ENCODE peak calls at places on chromosome 12, in five cellular contexts. U, N, Z, S and B are unnamed samples.

GRCh38 chr12:132130690-132131089 is 13.4 kb downstream of the DDX51 start:
- DNase-seq in U (peak; percentile 25), N (no peak), Z (no peak), S (no peak), B (no peak)

GRCh38 chr12:96886998-96887677 is 19.9 kb upstream of the NEDD1 start:
- DNase-seq in U (peak; percentile 43), N (peak; percentile 66), Z (no peak), S (no peak), B (peak; percentile 43)

GRCh38 chr12:130014485-130014807 is 110.6 kb upstream of the TMEM132D start:
- DNase-seq in U (peak; percentile 71), N (no peak), Z (no peak), S (peak; percentile 14), B (peak; percentile 57)

GRCh38 chr12:93740721-93741120 is 63.5 kb downstream of the CRADD start:
- DNase-seq in U (no peak), N (peak; percentile 6), Z (peak; percentile 31), S (no peak), B (no peak)

GRCh38 chr12:72273499-72273837 is 1.3 kb downstream of the TRHDE start:
- DNase-seq in U (no peak), N (no peak), Z (no peak), S (no peak), B (no peak)

GRCh38 chr12:27219693-27220056 is 24.4 kb upstream of the STK38L start:
- DNase-seq in U (no peak), N (no peak), Z (no peak), S (no peak), B (no peak)

GRCh38 chr12:48542300-48542928 is 17.0 kb downstream of the OR8S1 start:
- DNase-seq in U (peak; percentile 55), N (peak; percentile 31), Z (peak; percentile 19), S (peak; percentile 32), B (peak; percentile 58)

GRCh38 chr12:6607751-6608591 is 792 bp upstream of the CHD4 start:
- DNase-seq in U (peak; percentile 70), N (peak; percentile 25), Z (peak; percentile 52), S (no peak), B (peak; percentile 70)

GRCh38 chr12:61808856-61809255 is 451.3 kb upstream of the USP15 start:
- DNase-seq in U (no peak), N (no peak), Z (no peak), S (no peak), B (no peak)

GRCh38 chr12:120247621-120248030 is 17.9 kb downstream of the PXN start:
- DNase-seq in U (no peak), N (peak; percentile 77), Z (peak; percentile 87), S (no peak), B (no peak)

GRCh38 chr12:98838282-98838681 is 193.2 kb downstream of the APAF1 start:
- DNase-seq in U (no peak), N (peak; percentile 2), Z (no peak), S (no peak), B (peak; percentile 35)

GRCh38 chr12:96986883-96987523 is 79.9 kb downstream of the NEDD1 start:
- DNase-seq in U (no peak), N (peak; percentile 7), Z (peak; percentile 36), S (peak; percentile 48), B (peak; percentile 58)

GRCh38 chr12:106436183-106436582 is 78.6 kb downstream of the POLR3B start:
- DNase-seq in U (no peak), N (peak; percentile 3), Z (no peak), S (no peak), B (no peak)

GRCh38 chr12:110335481-110336045 is 54.5 kb downstream of the ATP2A2 start:
- DNase-seq in U (no peak), N (no peak), Z (no peak), S (no peak), B (peak; percentile 34)

DNA sequence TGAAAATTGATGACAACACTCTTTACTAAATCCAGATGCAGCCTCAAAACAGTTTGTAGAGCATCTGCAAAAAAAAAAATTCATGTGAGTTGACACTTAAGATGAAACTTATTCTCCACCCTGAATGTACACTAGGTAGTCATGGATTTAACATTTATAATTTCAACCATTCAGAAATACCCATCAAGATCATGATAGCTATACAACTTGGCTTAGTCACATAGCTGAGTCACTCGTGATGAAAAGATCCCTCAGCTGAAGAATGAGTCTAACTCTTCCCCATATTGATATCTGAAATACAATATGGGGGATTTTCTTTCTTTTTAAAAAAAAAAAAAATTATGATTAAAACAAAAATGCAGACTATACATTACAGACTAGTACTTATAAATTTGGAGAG is 104.8 kb upstream of the PLEKHG7 start:
- DNase-seq in U (no peak), N (peak; percentile 91), Z (peak; percentile 62), S (no peak), B (no peak)
- H3K4me1 ChIP-seq in U (no peaks in the 10 kb centered on the region), N (peaks cover 16% of the 10 kb centered on the region), Z (peaks cover 6% of the 10 kb centered on the region), S (peaks cover 2% of the 10 kb centered on the region), B (no peaks in the 10 kb centered on the region)

GRCh38 chr12:57750561-57751431 is 1.3 kb downstream of the CDK4 start:
- DNase-seq in U (no peak), N (peak; percentile 12), Z (no peak), S (no peak), B (no peak)
- H2BK5ac ChIP-seq in U (no peak overlapping the region), N (peak overlapping the region; percentile 79), Z (no peak overlapping the region), S (no peak overlapping the region), B (no peak overlapping the region)

DNA sequence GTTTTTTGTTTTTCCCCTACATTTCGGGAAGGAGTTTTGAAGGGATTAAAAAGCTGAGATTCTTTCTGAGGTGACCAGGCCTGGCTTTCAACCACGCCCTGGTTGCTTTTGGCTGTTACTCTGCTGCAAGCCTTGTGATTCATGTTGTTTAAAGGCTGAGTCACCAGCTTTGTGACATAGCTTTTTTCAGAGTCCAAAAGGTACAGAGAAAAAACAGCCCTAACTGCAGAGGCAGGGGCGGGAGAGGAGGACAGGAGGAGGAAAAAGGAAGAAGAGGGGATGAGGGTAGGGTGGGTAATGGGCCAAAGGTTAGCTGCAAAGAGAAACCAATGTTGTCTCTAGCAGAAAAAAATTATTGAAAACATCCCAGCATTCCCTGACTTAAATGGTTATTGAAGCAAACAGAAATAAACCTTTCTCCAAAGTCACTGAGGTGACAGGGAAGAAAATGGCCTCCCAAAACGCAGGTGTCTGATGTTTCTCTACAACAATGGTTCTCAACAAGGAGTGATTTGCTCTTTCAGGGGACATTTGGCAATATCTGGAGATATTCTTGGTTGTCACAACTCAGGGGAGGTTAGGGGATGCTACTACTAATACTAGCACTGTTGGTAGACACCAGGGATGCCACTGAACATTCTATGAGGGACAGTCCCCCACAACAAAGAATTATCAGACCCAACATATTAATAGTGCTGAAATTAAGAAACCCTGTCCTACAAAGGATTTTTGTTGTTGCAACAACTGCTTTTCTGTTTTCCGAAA is 2.1 kb upstream of the UBC start:
- DNase-seq in U (no peak), N (peak; percentile 93), Z (peak; percentile 94), S (no peak), B (peak; percentile 89)
- H3K4me1 ChIP-seq in U (peaks cover 8% of the 10 kb centered on the region), N (peaks cover 11% of the 10 kb centered on the region), Z (peaks cover 15% of the 10 kb centered on the region), S (peaks cover 29% of the 10 kb centered on the region), B (peaks cover 16% of the 10 kb centered on the region)

GRCh38 chr12:46110220-46110700 is 119.9 kb upstream of the SCAF11 start:
- DNase-seq in U (no peak), N (no peak), Z (no peak), S (no peak), B (no peak)

GRCh38 chr12:46107591-46107990 is 117.2 kb upstream of the SCAF11 start:
- DNase-seq in U (no peak), N (no peak), Z (no peak), S (no peak), B (no peak)

GRCh38 chr12:46109343-46110219 is 119.2 kb upstream of the SCAF11 start:
- DNase-seq in U (no peak), N (no peak), Z (no peak), S (no peak), B (no peak)

GRCh38 chr12:46110928-46111699 is 120.7 kb upstream of the SCAF11 start:
- DNase-seq in U (no peak), N (no peak), Z (peak; percentile 6), S (no peak), B (no peak)

GRCh38 chr12:46108721-46109120 is 118.3 kb upstream of the SCAF11 start:
- DNase-seq in U (no peak), N (no peak), Z (no peak), S (no peak), B (no peak)
- H2BK5ac ChIP-seq in U (no peak overlapping the region), N (no peak overlapping the region), Z (no peak overlapping the region), S (no peak overlapping the region), B (no peak overlapping the region)

GRCh38 chr12:116708826-116709756 is 28.8 kb downstream of the SPRING1 start:
- DNase-seq in U (peak; percentile 51), N (peak; percentile 58), Z (peak; percentile 51), S (peak; percentile 42), B (peak; percentile 39)
- H3K4me1 ChIP-seq in U (no peaks in the 10 kb centered on the region), N (no peaks in the 10 kb centered on the region), Z (peaks cover 9% of the 10 kb centered on the region), S (peaks cover 13% of the 10 kb centered on the region), B (no peaks in the 10 kb centered on the region)

GRCh38 chr12:12689672-12690287 is 6.2 kb downstream of the GPR19 start:
- DNase-seq in U (no peak), N (peak; percentile 11), Z (no peak), S (no peak), B (no peak)
- H2BK5ac ChIP-seq in U (no peak overlapping the region), N (no peak overlapping the region), Z (no peak overlapping the region), S (no peak overlapping the region), B (no peak overlapping the region)

DNA sequence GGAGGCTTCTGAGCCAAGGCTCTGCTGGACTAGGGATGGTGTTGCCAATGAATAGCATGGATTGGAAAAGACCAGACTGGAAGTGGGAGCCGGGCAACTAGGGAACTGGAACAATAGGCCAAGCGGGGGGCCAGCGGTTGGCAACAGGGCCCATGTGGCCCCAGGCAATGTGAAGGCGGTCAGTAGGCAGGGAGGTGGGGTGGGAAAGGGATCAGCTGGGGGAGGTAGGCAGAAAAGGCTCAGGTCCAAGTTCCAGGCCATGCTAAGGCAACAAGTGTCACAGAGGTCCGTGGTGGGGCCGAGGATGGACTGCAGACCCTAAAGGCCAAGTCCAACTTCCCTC is 14.9 kb upstream of the MLXIP start:
- DNase-seq in U (peak; percentile 80), N (no peak), Z (no peak), S (no peak), B (no peak)
- H3K4me1 ChIP-seq in U (no peaks in the 10 kb centered on the region), N (peaks cover 38% of the 10 kb centered on the region), Z (peaks cover 33% of the 10 kb centered on the region), S (peaks cover 14% of the 10 kb centered on the region), B (peaks cover 11% of the 10 kb centered on the region)